ENCODE peak calls at places on chromosomes 6 and 20, in four cellular contexts. S is left ventricle myocardium inferior; P is fibroblast of lung; Z is CD8-positive, alpha-beta memory T cell. B is an unnamed sample. For H3K4me1, the result is how much of the 10 kb centered on the place peaks cover.

GRCh38 chr6:138377844-138378243 is at the start of gene SMIM28:
- DNase-seq in S (no peak), P (no peak), Z (no peak), B (no peak)

GRCh38 chr6:109282732-109283131 is 99.5 kb downstream of the CD164 start:
- DNase-seq in S (no peak), Z (no peak), P (no peak), B (no peak)

GRCh38 chr6:80622641-80623040 is 516.2 kb downstream of the BCKDHB start:
- DNase-seq in P (no peak), S (peak), Z (no peak), B (no peak)

GRCh38 chr6:81003156-81003555 is 749.3 kb downstream of the TENT5A start:
- DNase-seq in Z (no peak), P (no peak), S (no peak), B (no peak)

GRCh38 chr20:44401052-44401769 is 45.7 kb downstream of the HNF4A start:
- DNase-seq in Z (no peak), P (no peak), S (no peak), B (peak)

GRCh38 chr6:45548657-45549515 is 171.2 kb upstream of the SUPT3H start:
- DNase-seq in S (no peak), Z (no peak), P (no peak), B (no peak)

GRCh38 chr20:38805502-38805957 is at the start of gene PPP1R16B:
- DNase-seq in Z (peak), S (peak), P (no peak), B (peak)

GRCh38 chr6:133100870-133101269 is 140.3 kb upstream of the EYA4 start:
- DNase-seq in P (no peak), Z (no peak), S (no peak), B (no peak)

GRCh38 chr20:51767018-51767866 is 948 bp downstream of the ATP9A start:
- DNase-seq in Z (peak), S (peak), P (peak), B (peak)

GRCh38 chr6:139303176-139303575 is 11.4 kb upstream of the TXLNB start:
- DNase-seq in S (no peak), Z (no peak), P (peak), B (no peak)

GRCh38 chr20:62028384-62028783 is 37.3 kb downstream of the TAF4 start:
- DNase-seq in S (no peak), P (no peak), Z (no peak), B (no peak)

GRCh38 chr6:36676142-36677058 is 2.1 kb upstream of the CDKN1A start:
- DNase-seq in S (no peak), Z (no peak), P (peak), B (no peak)

GRCh38 chr6:14476793-14477531 is 359.4 kb downstream of the CD83 start:
- DNase-seq in Z (no peak), P (peak), S (peak), B (peak)

GRCh38 chr20:47502271-47502730 is 614 bp downstream of the NCOA3 start:
- DNase-seq in S (peak), P (no peak), Z (no peak), B (peak)
- H3K4me1 ChIP-seq in S (half or more), P (under half), Z (under half), B (under half)

GRCh38 chr6:29945421-29945820 is 3.1 kb downstream of the HLA-A start:
- DNase-seq in S (no peak), P (no peak), Z (no peak), B (no peak)

GRCh38 chr6:29941916-29942274 is 437 bp upstream of the HLA-A start:
- DNase-seq in Z (no peak), S (no peak), P (no peak), B (no peak)

GRCh38 chr6:29942275-29943052 is at the start of gene HLA-A:
- DNase-seq in Z (peak), S (peak), P (peak), B (peak)

GRCh38 chr6:29941476-29941875 is 856 bp upstream of the HLA-A start:
- DNase-seq in S (no peak), P (peak), Z (no peak), B (no peak)

DNA sequence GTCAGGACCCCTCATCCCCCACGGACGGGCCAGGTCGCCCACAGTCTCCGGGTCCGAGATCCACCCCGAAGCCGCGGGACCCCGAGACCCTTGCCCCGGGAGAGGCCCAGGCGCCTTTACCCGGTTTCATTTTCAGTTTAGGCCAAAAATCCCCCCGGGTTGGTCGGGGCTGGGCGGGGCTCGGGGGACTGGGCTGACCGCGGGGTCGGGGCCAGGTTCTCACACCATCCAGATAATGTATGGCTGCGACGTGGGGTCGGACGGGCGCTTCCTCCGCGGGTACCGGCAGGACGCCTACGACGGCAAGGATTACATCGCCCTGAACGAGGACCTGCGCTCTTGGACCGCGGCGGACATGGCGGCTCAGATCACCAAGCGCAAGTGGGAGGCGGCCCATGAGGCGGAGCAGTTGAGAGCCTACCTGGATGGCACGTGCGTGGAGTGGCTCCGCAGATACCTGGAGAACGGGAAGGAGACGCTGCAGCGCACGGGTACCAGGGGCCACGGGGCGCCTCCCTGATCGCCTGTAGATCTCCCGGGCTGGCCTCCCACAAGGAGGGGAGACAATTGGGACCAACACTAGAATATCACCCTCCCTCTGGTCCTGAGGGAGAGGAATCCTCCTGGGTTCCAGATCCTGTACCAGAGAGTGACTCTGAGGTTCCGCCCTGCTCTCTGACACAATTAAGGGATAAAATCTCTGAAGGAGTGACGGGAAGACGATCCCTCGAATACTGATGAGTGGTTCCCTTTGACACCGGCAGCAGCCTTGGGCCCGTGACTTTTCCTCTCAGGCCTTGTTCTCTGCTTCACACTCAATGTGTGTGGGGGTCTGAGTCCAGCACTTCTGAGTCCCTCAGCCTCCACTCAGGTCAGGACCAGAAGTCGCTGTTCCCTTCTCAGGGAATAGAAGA is 978 bp downstream of the HLA-A start:
- DNase-seq in S (no peak), P (no peak), Z (no peak), B (no peak)
- H3K27ac ChIP-seq in S (peak), P (peak), Z (peak), B (peak)

GRCh38 chr6:163420315-163420667 is 5.8 kb downstream of the QKI start:
- DNase-seq in Z (no peak), S (no peak), P (no peak), B (no peak)
- H3K4me3 ChIP-seq in Z (no peak), S (peak), P (no peak), B (no peak)

GRCh38 chr6:23140879-23141278 is 571.5 kb downstream of the HDGFL1 start:
- DNase-seq in S (no peak), P (no peak), Z (no peak), B (no peak)
- H3K4me1 ChIP-seq in S (under half), P (under half), Z (under half), B (under half)

GRCh38 chr6:155224618-155225017 is 39.2 kb upstream of the CLDN20 start:
- DNase-seq in Z (no peak), P (no peak), S (no peak), B (no peak)

GRCh38 chr6:155221086-155221485 is 42.7 kb upstream of the CLDN20 start:
- DNase-seq in S (no peak), Z (no peak), P (no peak), B (no peak)

GRCh38 chr6:155227076-155227475 is 36.7 kb upstream of the CLDN20 start:
- DNase-seq in Z (no peak), S (no peak), P (no peak), B (no peak)

GRCh38 chr6:155219858-155220301 is 43.9 kb upstream of the CLDN20 start:
- DNase-seq in Z (no peak), P (no peak), S (no peak), B (no peak)

GRCh38 chr6:155224031-155224451 is 39.8 kb upstream of the CLDN20 start:
- DNase-seq in S (no peak), P (peak), Z (peak), B (no peak)
- H3K27ac ChIP-seq in S (no peak), P (no peak), Z (no peak), B (no peak)

DNA sequence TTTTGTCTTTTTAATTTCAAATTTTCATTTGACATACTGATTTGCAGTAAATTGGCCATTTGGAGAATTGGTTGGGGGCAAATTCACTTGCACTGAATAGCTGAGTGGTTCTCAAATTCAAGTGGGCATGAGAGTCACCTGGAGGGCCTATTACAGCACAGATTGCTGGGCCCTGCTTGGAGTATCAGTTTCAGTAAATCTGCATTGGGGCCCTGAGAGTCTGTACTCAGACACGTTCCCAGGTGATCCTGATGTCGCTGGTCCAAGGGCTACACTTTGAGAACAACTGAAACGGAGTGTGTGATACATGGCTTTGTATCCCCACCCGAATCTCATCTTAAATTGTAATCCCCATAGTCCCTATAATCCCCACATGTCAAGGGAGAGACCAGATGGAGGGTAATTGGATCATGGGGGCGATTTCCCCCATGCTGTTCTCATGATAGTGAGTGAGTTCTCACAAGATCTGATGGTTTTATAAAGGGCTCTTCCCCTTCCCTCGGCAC is 115.9 kb downstream of the KLHL32 start:
- DNase-seq in P (no peak), S (no peak), Z (no peak), B (no peak)
- H3K4me3 ChIP-seq in P (no peak), S (no peak), Z (no peak), B (no peak)

GRCh38 chr20:57408131-57408530 is 16.9 kb downstream of the RBM38 start:
- DNase-seq in Z (no peak), P (peak), S (no peak), B (no peak)

GRCh38 chr20:57403216-57403615 is 12.0 kb downstream of the RBM38 start:
- DNase-seq in P (no peak), Z (no peak), S (no peak), B (no peak)

GRCh38 chr20:57404419-57405072 is 13.3 kb downstream of the RBM38 start:
- DNase-seq in Z (no peak), S (no peak), P (no peak), B (no peak)

GRCh38 chr20:57407541-57407956 is 16.4 kb downstream of the RBM38 start:
- DNase-seq in S (no peak), P (no peak), Z (no peak), B (no peak)

GRCh38 chr20:57405236-57406016 is 14.2 kb downstream of the RBM38 start:
- DNase-seq in Z (no peak), S (no peak), P (no peak), B (no peak)
- H3K4me1 ChIP-seq in Z (under half), S (half or more), P (under half), B (under half)

DNA sequence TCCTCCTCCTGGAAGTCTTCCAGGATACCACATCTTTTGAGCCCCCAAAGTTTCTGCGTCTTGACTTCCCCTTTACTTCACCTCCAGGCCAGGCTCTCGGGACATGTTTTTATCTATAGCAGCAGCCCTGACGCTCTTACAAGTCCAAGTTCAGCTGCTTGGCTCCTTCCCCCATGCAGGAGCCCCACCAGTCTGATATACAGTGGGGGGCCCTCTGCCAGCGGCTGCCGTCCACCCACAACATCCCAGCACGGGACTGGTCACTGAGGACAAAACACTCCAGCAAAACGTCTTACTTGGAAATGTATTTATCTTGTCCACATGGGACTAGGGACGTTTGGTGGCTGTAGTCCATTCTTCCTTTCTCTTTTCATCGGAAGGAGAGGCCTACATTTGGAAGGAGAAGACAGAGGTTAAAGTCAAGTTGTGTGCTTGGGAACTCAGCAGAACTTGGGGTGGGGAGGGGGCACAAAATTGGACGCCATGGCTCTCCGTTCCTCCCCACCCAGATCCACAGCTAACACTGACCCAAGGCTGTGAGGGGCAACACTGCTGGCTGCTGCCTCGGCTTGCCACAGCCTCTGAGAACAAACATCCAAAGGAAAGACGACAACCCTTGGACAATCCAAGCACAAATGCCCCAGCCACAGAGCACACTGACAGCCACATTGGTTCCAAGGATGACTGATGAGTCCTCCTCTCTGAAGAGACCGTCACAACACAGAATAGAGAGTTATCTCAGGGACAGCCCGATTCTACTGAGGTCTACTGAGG is 79.2 kb downstream of the PRND start:
- DNase-seq in Z (no peak), P (no peak), S (no peak), B (no peak)
- H3K27ac ChIP-seq in Z (no peak), P (no peak), S (no peak), B (no peak)

GRCh38 chr20:22763257-22763906 is 179.0 kb upstream of the FOXA2 start:
- DNase-seq in P (no peak), S (peak), Z (no peak), B (peak)
- H3K4me3 ChIP-seq in P (no peak), S (peak), Z (no peak), B (no peak)

DNA sequence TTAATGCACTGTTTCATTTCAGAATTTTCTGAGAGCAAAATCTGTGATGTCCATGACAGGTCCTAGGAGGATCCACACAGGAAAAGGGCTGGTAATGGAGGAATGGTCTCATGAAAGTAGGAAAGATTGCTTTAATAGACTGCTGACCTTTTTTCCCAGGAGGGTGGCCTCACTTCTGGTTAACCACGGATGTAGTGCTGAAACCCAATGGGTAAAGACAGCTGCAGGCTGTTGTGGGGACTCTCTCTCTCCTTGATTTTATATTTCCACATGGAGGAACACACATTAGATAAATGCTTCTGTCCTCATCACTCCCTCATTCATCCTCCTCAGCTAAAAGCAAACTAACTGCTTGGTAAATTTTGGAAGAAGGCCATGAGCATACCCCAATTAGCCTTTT is 23.6 kb upstream of the RIPOR2 start:
- DNase-seq in Z (no peak), S (no peak), P (no peak), B (no peak)
- H3K4me1 ChIP-seq in Z (half or more), S (under half), P (under half), B (under half)